ENCODE peak calls at places on chromosome 3, in seven cellular contexts. U, T, X, K, C, Y and P are unnamed samples.

GRCh38 chr3:172869356-172869755 is 118.8 kb downstream of the ECT2 start:
- DNase-seq in U (no peak), T (no peak), X (peak), K (peak), C (peak), Y (peak), P (no peak)

GRCh38 chr3:188362405-188362831 is 208.5 kb downstream of the LPP start:
- DNase-seq in U (no peak), T (no peak), X (no peak), K (no peak), C (peak), Y (peak), P (no peak)

GRCh38 chr3:42601898-42602581 is 1.6 kb downstream of the NKTR start:
- DNase-seq in U (no peak), T (no peak), X (no peak), K (no peak), C (peak), Y (peak), P (no peak)

GRCh38 chr3:56772926-56773587 is 28.7 kb downstream of the ARHGEF3 start:
- DNase-seq in U (no peak), T (no peak), X (no peak), K (no peak), C (no peak), Y (peak), P (no peak)

GRCh38 chr3:174951023-174951422 is 91.9 kb downstream of the NAALADL2 start:
- DNase-seq in U (no peak), T (no peak), X (no peak), K (no peak), C (peak), Y (peak), P (no peak)

GRCh38 chr3:62260655-62261054 is 112.7 kb downstream of the FEZF2 start:
- DNase-seq in U (no peak), T (no peak), X (no peak), K (no peak), C (no peak), Y (no peak), P (no peak)

GRCh38 chr3:183188895-183189462 is 26.4 kb upstream of the LAMP3 start:
- DNase-seq in U (no peak), T (no peak), X (no peak), K (no peak), C (peak), Y (peak), P (no peak)

GRCh38 chr3:133570139-133570936 is 3.1 kb upstream of the CDV3 start:
- DNase-seq in U (no peak), T (no peak), X (no peak), K (no peak), C (peak), Y (peak), P (no peak)

GRCh38 chr3:102230057-102230456 is 204.8 kb upstream of the ZPLD1 start:
- DNase-seq in U (no peak), T (no peak), X (no peak), K (no peak), C (no peak), Y (no peak), P (no peak)

GRCh38 chr3:42117175-42118008 is 26.2 kb downstream of the TRAK1 start:
- DNase-seq in U (no peak), T (no peak), X (no peak), K (peak), C (peak), Y (peak), P (no peak)

GRCh38 chr3:141261472-141262171 is 30.0 kb downstream of the PXYLP1 start:
- DNase-seq in U (no peak), T (no peak), X (no peak), K (no peak), C (no peak), Y (peak), P (no peak)

GRCh38 chr3:171460226-171461086 is at the start of gene TNIK:
- DNase-seq in U (peak), T (peak), X (peak), K (peak), C (peak), Y (peak), P (peak)

GRCh38 chr3:37347941-37348340 is 173.6 kb upstream of the LRRFIP2 start:
- DNase-seq in U (no peak), T (no peak), X (no peak), K (no peak), C (peak), Y (peak), P (no peak)

GRCh38 chr3:12990781-12991480 is 82.3 kb downstream of the IQSEC1 start:
- DNase-seq in U (no peak), T (no peak), X (no peak), K (no peak), C (peak), Y (peak), P (no peak)

GRCh38 chr3:126961791-126962461 is 21.0 kb upstream of the PLXNA1 start:
- DNase-seq in U (no peak), T (no peak), X (no peak), K (no peak), C (no peak), Y (peak), P (no peak)

GRCh38 chr3:42914771-42915515 is 9.0 kb downstream of the ZNF662 start:
- DNase-seq in U (no peak), T (no peak), X (no peak), K (no peak), C (no peak), Y (no peak), P (no peak)

GRCh38 chr3:133828576-133829309 is 23.1 kb downstream of the SRPRB start:
- DNase-seq in U (no peak), T (no peak), X (no peak), K (no peak), C (no peak), Y (no peak), P (no peak)

GRCh38 chr3:187841552-187841951 is 96.3 kb upstream of the BCL6 start:
- DNase-seq in U (no peak), T (no peak), X (no peak), K (no peak), C (peak), Y (peak), P (no peak)

GRCh38 chr3:187773963-187774789 is 28.9 kb upstream of the BCL6 start:
- DNase-seq in U (no peak), T (no peak), X (no peak), K (peak), C (no peak), Y (no peak), P (no peak)